ENCODE peak calls at places on chromosomes 12 and 14, in ten cellular contexts. U, D, Q, P, Z, W, I, L, O and E are unnamed samples. For H3K4me1, the result is how much of the 10 kb centered on the place peaks cover.

GRCh38 chr12:95918194-95918993 is 24.0 kb downstream of the CCDC38 start:
- DNase-seq in O (no peak), U (peak), I (no peak), P (peak), W (no peak), Z (no peak), D (peak), Q (peak), L (peak), E (peak)

GRCh38 chr12:104458645-104459555 is 2.2 kb downstream of the CHST11 start:
- DNase-seq in I (no peak), U (no peak), W (peak), L (no peak), D (no peak), O (peak), Q (peak), P (peak), Z (no peak), E (no peak)

GRCh38 chr12:31465002-31465401 is 125.9 kb downstream of the DENND5B start:
- DNase-seq in Z (no peak), Q (no peak), P (no peak), I (no peak), D (no peak), O (no peak), L (no peak), W (no peak), U (no peak), E (no peak)

GRCh38 chr12:120760349-120761245 is 35.0 kb downstream of the ACADS start:
- DNase-seq in O (no peak), Q (no peak), Z (no peak), U (no peak), L (no peak), W (no peak), I (no peak), P (no peak), D (no peak), E (no peak)

GRCh38 chr12:15152456-15152855 is 68.8 kb downstream of the RERG start:
- DNase-seq in P (no peak), Z (no peak), W (no peak), I (no peak), Q (no peak), U (peak), L (no peak), O (peak), D (no peak), E (no peak)

GRCh38 chr12:8527250-8528130 is 13.2 kb downstream of the CLEC4E start:
- DNase-seq in L (no peak), U (no peak), I (peak), P (no peak), Q (no peak), O (no peak), W (no peak), D (no peak), Z (no peak), E (no peak)

GRCh38 chr14:93032301-93032929 is 83.3 kb downstream of the ITPK1 start:
- DNase-seq in O (peak), Q (no peak), P (no peak), Z (no peak), L (no peak), W (no peak), I (no peak), D (no peak), U (peak), E (no peak)

GRCh38 chr12:109330282-109330681 is 17.4 kb upstream of the MYO1H start:
- DNase-seq in O (no peak), I (no peak), Z (no peak), U (no peak), D (no peak), Q (no peak), L (no peak), P (no peak), W (no peak), E (no peak)

GRCh38 chr12:802242-802995 is 50.0 kb downstream of the WNK1 start:
- DNase-seq in Z (no peak), D (no peak), P (no peak), I (no peak), W (no peak), L (no peak), U (no peak), O (no peak), Q (no peak), E (no peak)

GRCh38 chr14:104788873-104789663 is 6.5 kb downstream of the AKT1 start:
- DNase-seq in Q (no peak), L (no peak), P (no peak), O (peak), D (no peak), Z (no peak), I (no peak), W (no peak), U (no peak), E (no peak)

DNA sequence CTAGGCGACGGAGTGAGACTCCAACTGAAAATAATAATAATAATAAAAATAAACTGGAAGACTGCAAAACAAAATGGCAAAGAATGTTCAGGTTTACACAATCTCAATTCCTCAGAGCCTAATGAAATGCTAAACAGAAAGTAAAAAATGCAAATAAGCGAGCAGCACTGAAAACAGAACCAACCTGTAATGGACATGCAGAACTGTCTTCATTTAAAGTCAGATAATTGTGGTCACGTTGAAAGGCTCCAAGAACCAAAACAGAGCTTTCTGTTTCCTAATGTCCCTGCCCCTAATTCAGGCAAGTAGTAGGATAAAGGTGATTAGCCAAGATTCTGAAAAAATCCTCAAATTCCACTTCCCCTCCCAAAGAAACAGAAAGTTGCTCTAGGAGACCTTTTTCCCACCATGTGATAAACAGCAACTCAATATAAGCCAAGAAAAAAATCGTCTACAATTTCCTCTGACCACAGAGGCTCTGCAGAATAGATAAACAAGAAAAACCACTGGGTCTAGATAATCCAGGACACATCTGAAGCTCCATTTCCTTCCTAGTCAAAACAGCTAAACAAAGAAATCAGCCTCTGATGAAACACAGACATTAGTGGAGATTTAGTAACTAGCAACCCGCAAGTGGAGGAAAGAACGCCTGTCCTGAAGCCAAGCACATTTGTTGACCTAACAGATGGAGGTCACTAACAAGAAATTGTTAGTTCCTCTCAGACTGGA is 3.0 kb downstream of the MIS18BP1 start:
- DNase-seq in L (no peak), W (no peak), D (no peak), U (peak), Z (no peak), I (peak), Q (no peak), P (no peak), O (no peak), E (no peak)
- H3K4me3 ChIP-seq in L (peak), W (peak), D (no peak), U (peak), Z (no peak), I (no peak), Q (no peak), P (no peak), O (peak), E (no peak)

GRCh38 chr14:105837349-105838063 is 311.1 kb downstream of the TMEM121 start:
- DNase-seq in O (no peak), I (no peak), D (no peak), L (no peak), W (no peak), P (no peak), Q (no peak), Z (no peak), U (no peak), E (no peak)
- H3K4me1 ChIP-seq in O (under half), I (under half), D (under half), L (under half), W (under half), P (under half), Q (under half), Z (under half), U (under half), E (under half)

DNA sequence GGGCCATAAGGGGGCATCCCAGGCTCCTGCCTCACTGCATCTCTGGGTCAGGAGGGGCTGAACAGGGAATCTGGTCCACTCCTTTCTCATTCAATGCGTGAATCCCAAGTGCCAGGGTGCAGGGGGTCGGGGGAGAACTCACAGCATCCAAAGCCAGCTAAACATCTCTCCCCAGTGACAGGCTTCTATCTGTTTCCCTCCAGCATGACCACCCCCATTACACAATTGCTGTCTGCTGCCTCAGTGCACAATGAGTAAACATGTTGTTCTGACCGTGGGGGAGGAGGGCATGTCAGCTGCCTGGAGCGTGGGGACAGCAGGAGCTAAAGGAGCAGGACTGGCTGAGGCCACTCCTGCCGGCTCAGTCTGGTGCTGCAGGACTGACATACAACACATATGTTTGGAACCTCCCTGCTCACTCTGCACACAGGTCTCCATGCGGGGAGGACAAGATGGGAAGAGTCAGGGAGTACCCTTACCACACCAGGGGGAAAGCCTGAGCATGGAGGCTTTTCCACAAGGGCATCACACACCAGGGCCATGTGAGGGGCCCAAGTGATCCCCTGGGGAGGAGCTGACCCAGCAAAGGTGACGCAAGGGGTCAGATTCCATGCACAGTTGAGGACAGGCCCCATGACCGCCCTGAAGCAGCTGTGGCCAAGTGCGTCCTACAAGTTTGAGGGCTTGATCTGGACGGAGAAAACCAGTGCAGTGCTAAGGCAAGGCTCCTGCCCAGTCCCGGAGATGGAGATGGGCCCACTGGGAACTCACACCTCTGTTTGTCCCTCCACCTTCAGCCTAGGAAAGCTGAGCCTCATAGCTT is 1.4 kb downstream of the TNS2 start:
- DNase-seq in P (no peak), Z (no peak), L (peak), D (no peak), W (peak), I (peak), U (no peak), Q (peak), O (peak), E (no peak)
- H3K4me3 ChIP-seq in P (no peak), Z (peak), L (peak), D (peak), W (peak), I (peak), U (peak), Q (peak), O (peak), E (no peak)

DNA sequence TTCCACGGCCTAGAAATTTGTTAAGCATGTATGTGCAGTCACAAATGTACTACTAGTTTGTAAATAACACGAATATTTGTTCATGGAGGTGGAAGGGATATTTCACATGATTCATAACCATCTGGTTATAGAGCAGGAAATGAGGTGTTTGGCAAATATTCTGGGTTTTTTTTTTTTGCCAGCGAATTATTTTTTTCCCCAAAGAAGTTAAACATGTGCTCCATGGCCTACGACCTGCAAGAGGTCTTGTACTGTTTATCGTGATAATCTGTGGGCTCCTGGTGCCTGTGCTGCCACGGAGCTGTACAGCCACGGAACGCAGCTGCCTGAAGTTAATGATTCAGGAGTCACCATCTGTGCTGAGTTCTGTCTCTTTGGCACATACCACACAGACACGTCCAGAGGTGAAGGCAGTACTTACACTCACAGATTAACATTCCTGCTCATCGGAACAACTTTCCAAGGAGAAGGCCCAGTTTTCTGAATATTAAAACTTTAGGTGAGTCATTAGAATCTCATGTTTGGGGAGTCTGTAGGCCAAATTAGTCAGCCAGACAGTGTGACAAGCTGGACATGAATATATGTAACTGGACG is 156.3 kb downstream of the TMX1 start:
- DNase-seq in P (no peak), O (no peak), Q (peak), D (peak), U (peak), L (no peak), W (no peak), Z (no peak), I (peak), E (no peak)
- H3K4me1 ChIP-seq in P (under half), O (under half), Q (under half), D (under half), U (half or more), L (under half), W (under half), Z (under half), I (half or more), E (under half)

DNA sequence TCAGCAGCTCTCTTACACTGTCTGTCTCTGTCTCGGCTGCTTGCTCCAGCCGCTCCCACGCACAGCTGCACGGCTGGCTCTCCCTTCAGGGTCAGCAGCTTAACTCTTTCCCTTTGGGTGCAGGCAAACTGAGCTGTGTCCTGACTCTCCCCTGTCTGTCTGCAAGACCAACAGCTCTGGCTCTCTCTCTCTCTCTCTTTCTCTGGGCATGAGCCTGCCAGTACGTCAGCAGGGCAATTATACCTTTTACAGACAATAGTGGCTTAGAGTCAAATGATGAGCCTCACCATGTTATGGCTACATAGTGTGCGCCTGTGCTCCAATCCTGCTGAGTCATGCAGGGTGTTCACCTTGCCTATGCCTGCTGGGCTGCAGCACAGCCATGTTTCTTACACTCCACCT is 120.5 kb upstream of the DDHD1 start:
- DNase-seq in P (no peak), W (peak), I (no peak), Z (no peak), L (no peak), O (no peak), D (no peak), U (no peak), Q (no peak), E (no peak)
- H3K4me3 ChIP-seq in P (no peak), W (no peak), I (no peak), Z (no peak), L (no peak), O (no peak), D (no peak), U (no peak), Q (no peak), E (no peak)

GRCh38 chr14:100823488-100823887 is 2.4 kb upstream of the MEG3 start:
- DNase-seq in W (no peak), P (no peak), D (no peak), Z (no peak), I (no peak), O (no peak), L (no peak), Q (no peak), U (no peak), E (no peak)
- H3K4me1 ChIP-seq in W (under half), P (under half), D (under half), Z (under half), I (under half), O (under half), L (under half), Q (under half), U (under half), E (under half)